ENCODE peak calls at places on chromosomes 1 and 21, in nine cellular contexts. M, L, R, S, J, B, P, E and G are unnamed samples.

GRCh38 chr1:3551711-3552110 is 59.6 kb downstream of the MEGF6 start:
- DNase-seq in P (no peak), M (no peak), R (no peak), L (no peak), S (no peak), J (no peak), E (no peak), B (no peak), G (no peak)

GRCh38 chr1:85334962-85335361 is 58.5 kb upstream of the BCL10 start:
- DNase-seq in R (no peak), B (no peak), M (no peak), P (peak; percentile 49), J (no peak), S (no peak), L (no peak), E (peak; percentile 43), G (no peak)

GRCh38 chr21:44926364-44927101 is 5.8 kb upstream of the ITGB2 start:
- DNase-seq in S (no peak), B (no peak), J (peak; percentile 16), M (peak; percentile 87), E (no peak), R (no peak), P (peak; percentile 72), L (peak; percentile 61), G (no peak)

GRCh38 chr21:42559326-42559725 is 45.7 kb downstream of the SLC37A1 start:
- DNase-seq in S (no peak), J (no peak), P (no peak), E (no peak), M (peak; percentile 47), B (no peak), L (peak; percentile 47), R (no peak), G (no peak)

GRCh38 chr1:145992502-145992936 is 3.9 kb downstream of the TXNIP start:
- DNase-seq in E (no peak), L (peak; percentile 41), J (no peak), B (no peak), R (peak; percentile 29), P (no peak), S (no peak), M (no peak), G (no peak)

GRCh38 chr1:9239622-9240401 is 5.2 kb downstream of the H6PD start:
- DNase-seq in S (no peak), E (peak; percentile 60), R (peak; percentile 57), M (peak; percentile 86), L (no peak), J (peak; percentile 59), B (no peak), P (peak; percentile 95), G (no peak)

GRCh38 chr21:45356653-45357435 is 48.1 kb upstream of the COL18A1 start:
- DNase-seq in J (no peak), E (no peak), L (no peak), M (no peak), B (no peak), S (no peak), R (no peak), P (no peak), G (no peak)

GRCh38 chr1:69765941-69766340 is 198.2 kb downstream of the LRRC7 start:
- DNase-seq in R (no peak), J (no peak), E (peak; percentile 5), S (no peak), L (no peak), M (no peak), P (peak; percentile 8), B (no peak), G (no peak)

GRCh38 chr1:65539272-65540131 is 119.0 kb downstream of the LEPR start:
- DNase-seq in S (no peak), M (no peak), J (no peak), R (no peak), B (no peak), P (no peak), E (no peak), L (no peak), G (no peak)

GRCh38 chr1:65531972-65532570 is 111.6 kb downstream of the LEPR start:
- DNase-seq in L (no peak), R (no peak), B (no peak), S (no peak), E (no peak), M (no peak), J (no peak), P (no peak), G (no peak)

GRCh38 chr1:65538664-65539063 is 118.2 kb downstream of the LEPR start:
- DNase-seq in B (no peak), E (no peak), L (no peak), M (no peak), J (no peak), S (no peak), P (no peak), R (no peak), G (no peak)

GRCh38 chr1:65538013-65538578 is 117.6 kb downstream of the LEPR start:
- DNase-seq in L (no peak), R (no peak), B (no peak), S (no peak), M (no peak), E (no peak), J (no peak), P (no peak), G (no peak)

GRCh38 chr1:65535981-65536380 is 115.5 kb downstream of the LEPR start:
- DNase-seq in S (no peak), R (no peak), J (no peak), B (no peak), E (no peak), M (no peak), L (no peak), P (no peak), G (no peak)
- TF ChIP-seq CTCF in S (no peak), R (no peak), J (no peak), B (no peak), E (no peak), M (no peak), L (no peak), P (no peak), G (no peak)

GRCh38 chr1:155909894-155910293 is 1.3 kb downstream of the RIT1 start:
- DNase-seq in M (no peak), R (peak; percentile 28), E (peak; percentile 41), S (no peak), J (no peak), L (no peak), B (peak; percentile 49), P (peak; percentile 37), G (no peak)
- H3K4me3 ChIP-seq in M (peak overlapping the region; percentile 78), R (peak overlapping the region; percentile 90), E (peak overlapping the region; percentile 92), S (no peak overlapping the region), J (peak overlapping the region; percentile 82), L (peak overlapping the region; percentile 86), B (no peak overlapping the region), P (no peak overlapping the region), G (no peak overlapping the region)

DNA sequence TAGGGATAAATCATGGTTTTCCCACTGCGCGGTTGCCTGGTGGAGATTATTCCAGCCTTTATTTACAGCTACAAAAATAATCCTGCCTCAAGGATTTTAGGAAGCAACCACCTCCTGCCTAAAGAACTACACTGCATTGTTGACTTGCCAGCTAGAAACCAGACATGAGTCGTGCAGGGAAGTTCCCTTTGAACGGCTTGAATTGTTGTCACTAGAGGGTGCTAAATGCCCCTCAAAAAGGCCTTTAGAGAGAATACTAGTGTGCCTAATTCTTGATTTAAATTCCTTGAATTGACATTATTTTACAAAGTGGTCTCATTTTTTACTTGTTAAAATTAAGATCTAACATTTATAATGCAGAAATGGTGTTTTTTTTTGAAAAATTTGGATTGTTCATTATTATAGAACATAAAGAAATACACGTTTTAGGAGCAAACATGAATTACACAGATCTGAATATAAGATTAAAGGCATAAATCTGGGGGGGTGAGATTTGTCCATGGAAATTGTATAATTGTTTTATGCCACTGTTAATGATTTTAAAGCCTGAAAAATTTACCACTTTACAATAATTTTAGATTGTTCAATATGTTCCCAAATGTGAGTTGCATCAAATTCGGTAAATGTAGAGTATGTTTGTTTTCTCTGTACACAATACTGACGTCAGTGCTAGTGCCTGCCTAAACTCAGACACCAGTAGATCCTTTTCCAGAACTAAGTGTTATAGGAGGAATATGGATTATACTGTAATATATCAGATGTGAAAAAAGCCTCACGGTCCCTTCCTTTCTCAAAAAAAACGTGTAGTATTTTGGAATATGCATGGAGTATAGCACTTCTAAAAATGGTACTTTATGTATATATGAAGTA is 7.6 kb upstream of the ERG start:
- DNase-seq in P (peak; percentile 73), L (no peak), B (peak; percentile 57), S (no peak), E (peak; percentile 80), R (no peak), J (no peak), M (no peak), G (no peak)
- TF ChIP-seq CTCF in P (peak; percentile 75), L (peak; percentile 65), B (peak; percentile 42), S (peak; percentile 27), E (peak; percentile 77), R (no peak), J (peak; percentile 81), M (peak; percentile 59), G (peak; percentile 86)

GRCh38 chr1:205313681-205314308 is 7.8 kb downstream of the NUAK2 start:
- DNase-seq in E (peak; percentile 70), M (peak; percentile 90), L (peak; percentile 70), J (peak; percentile 48), P (peak; percentile 39), R (peak; percentile 35), B (peak; percentile 35), S (no peak), G (no peak)
- H3K4me3 ChIP-seq in E (no peak overlapping the region), M (peak overlapping the region; percentile 20), L (no peak overlapping the region), J (peak overlapping the region; percentile 48), P (no peak overlapping the region), R (peak overlapping the region; percentile 13), B (no peak overlapping the region), S (peak overlapping the region; percentile 10), G (no peak overlapping the region)